ENCODE peak calls at places on chromosome 18, in eight cellular contexts. One of them, this sample, is unnamed.

GRCh38 chr18:75139226-75139911 is 69.6 kb downstream of the PTGR3 start:
- DNase-seq in cardiac fibroblast: no peak
- DNase-seq in activated CD4-positive, alpha-beta memory T cell treated with anti-CD3 and anti-CD28 coated beads, Interleukin-2, amount 10 ng/mL, durations not matched to agents 7 days and 5 days: no peak
- DNase-seq in dermis blood vessel endothelial cell: no peak
- DNase-seq in SIG-M5: no peak
- DNase-seq in HEK293T: no peak
- DNase-seq in naive thymus-derived CD8-positive, alpha-beta T cell: no peak
- DNase-seq in EL: no peak
- DNase-seq in this sample: no peak

GRCh38 chr18:22829781-22830180 is 103.3 kb upstream of the RBBP8 start:
- DNase-seq in cardiac fibroblast: no peak
- DNase-seq in activated CD4-positive, alpha-beta memory T cell treated with anti-CD3 and anti-CD28 coated beads, Interleukin-2, amount 10 ng/mL, durations not matched to agents 7 days and 5 days: no peak
- DNase-seq in dermis blood vessel endothelial cell: no peak
- DNase-seq in SIG-M5: no peak
- DNase-seq in HEK293T: no peak
- DNase-seq in naive thymus-derived CD8-positive, alpha-beta T cell: no peak
- DNase-seq in EL: no peak
- DNase-seq in this sample: no peak

GRCh38 chr18:23671564-23671963 is 8.9 kb upstream of the ANKRD29 start:
- DNase-seq in cardiac fibroblast: peak; percentile 70
- DNase-seq in activated CD4-positive, alpha-beta memory T cell treated with anti-CD3 and anti-CD28 coated beads, Interleukin-2, amount 10 ng/mL, durations not matched to agents 7 days and 5 days: no peak
- DNase-seq in dermis blood vessel endothelial cell: no peak
- DNase-seq in SIG-M5: no peak
- DNase-seq in HEK293T: no peak
- DNase-seq in naive thymus-derived CD8-positive, alpha-beta T cell: no peak
- DNase-seq in EL: no peak
- DNase-seq in this sample: peak; percentile 19

GRCh38 chr18:77167276-77167675 is 34.7 kb upstream of the MBP start:
- DNase-seq in cardiac fibroblast: no peak
- DNase-seq in activated CD4-positive, alpha-beta memory T cell treated with anti-CD3 and anti-CD28 coated beads, Interleukin-2, amount 10 ng/mL, durations not matched to agents 7 days and 5 days: no peak
- DNase-seq in dermis blood vessel endothelial cell: no peak
- DNase-seq in SIG-M5: no peak
- DNase-seq in HEK293T: no peak
- DNase-seq in naive thymus-derived CD8-positive, alpha-beta T cell: no peak
- DNase-seq in EL: no peak
- DNase-seq in this sample: no peak

GRCh38 chr18:49212819-49213218 is 247.6 kb downstream of the DYM start:
- DNase-seq in cardiac fibroblast: peak; percentile 92
- DNase-seq in activated CD4-positive, alpha-beta memory T cell treated with anti-CD3 and anti-CD28 coated beads, Interleukin-2, amount 10 ng/mL, durations not matched to agents 7 days and 5 days: no peak
- DNase-seq in dermis blood vessel endothelial cell: no peak
- DNase-seq in SIG-M5: no peak
- DNase-seq in HEK293T: no peak
- DNase-seq in naive thymus-derived CD8-positive, alpha-beta T cell: no peak
- DNase-seq in EL: peak; percentile 16
- DNase-seq in this sample: peak; percentile 28

GRCh38 chr18:12598181-12598921 is 59.6 kb downstream of the SPIRE1 start:
- DNase-seq in cardiac fibroblast: peak; percentile 65
- DNase-seq in activated CD4-positive, alpha-beta memory T cell treated with anti-CD3 and anti-CD28 coated beads, Interleukin-2, amount 10 ng/mL, durations not matched to agents 7 days and 5 days: no peak
- DNase-seq in dermis blood vessel endothelial cell: peak; percentile 75
- DNase-seq in SIG-M5: no peak
- DNase-seq in HEK293T: no peak
- DNase-seq in naive thymus-derived CD8-positive, alpha-beta T cell: no peak
- DNase-seq in EL: peak; percentile 74
- DNase-seq in this sample: peak; percentile 36

GRCh38 chr18:75207298-75208054 is 1.5 kb downstream of the PTGR3 start:
- DNase-seq in cardiac fibroblast: peak; percentile 50
- DNase-seq in activated CD4-positive, alpha-beta memory T cell treated with anti-CD3 and anti-CD28 coated beads, Interleukin-2, amount 10 ng/mL, durations not matched to agents 7 days and 5 days: no peak
- DNase-seq in dermis blood vessel endothelial cell: peak; percentile 44
- DNase-seq in SIG-M5: no peak
- DNase-seq in HEK293T: no peak
- DNase-seq in naive thymus-derived CD8-positive, alpha-beta T cell: no peak
- DNase-seq in EL: peak; percentile 72
- DNase-seq in this sample: peak; percentile 27

GRCh38 chr18:8001711-8002110 is 434.6 kb downstream of the PTPRM start:
- DNase-seq in cardiac fibroblast: no peak
- DNase-seq in activated CD4-positive, alpha-beta memory T cell treated with anti-CD3 and anti-CD28 coated beads, Interleukin-2, amount 10 ng/mL, durations not matched to agents 7 days and 5 days: no peak
- DNase-seq in dermis blood vessel endothelial cell: peak; percentile 28
- DNase-seq in SIG-M5: no peak
- DNase-seq in HEK293T: peak; percentile 8
- DNase-seq in naive thymus-derived CD8-positive, alpha-beta T cell: no peak
- DNase-seq in EL: no peak
- DNase-seq in this sample: no peak

GRCh38 chr18:40431071-40431998 is 1523.7 kb upstream of the PIK3C3 start:
- DNase-seq in cardiac fibroblast: no peak
- DNase-seq in activated CD4-positive, alpha-beta memory T cell treated with anti-CD3 and anti-CD28 coated beads, Interleukin-2, amount 10 ng/mL, durations not matched to agents 7 days and 5 days: no peak
- DNase-seq in dermis blood vessel endothelial cell: no peak
- DNase-seq in SIG-M5: no peak
- DNase-seq in HEK293T: peak; percentile 33
- DNase-seq in naive thymus-derived CD8-positive, alpha-beta T cell: no peak
- DNase-seq in EL: no peak
- DNase-seq in this sample: no peak

GRCh38 chr18:48868468-48869466 is 82.0 kb downstream of the SMAD7 start:
- DNase-seq in cardiac fibroblast: no peak
- DNase-seq in activated CD4-positive, alpha-beta memory T cell treated with anti-CD3 and anti-CD28 coated beads, Interleukin-2, amount 10 ng/mL, durations not matched to agents 7 days and 5 days: peak; percentile 76
- DNase-seq in dermis blood vessel endothelial cell: no peak
- DNase-seq in SIG-M5: no peak
- DNase-seq in HEK293T: no peak
- DNase-seq in naive thymus-derived CD8-positive, alpha-beta T cell: peak; percentile 32
- DNase-seq in EL: no peak
- DNase-seq in this sample: no peak

GRCh38 chr18:10953672-10954071 is 195.7 kb downstream of the PIEZO2 start:
- DNase-seq in cardiac fibroblast: no peak
- DNase-seq in activated CD4-positive, alpha-beta memory T cell treated with anti-CD3 and anti-CD28 coated beads, Interleukin-2, amount 10 ng/mL, durations not matched to agents 7 days and 5 days: no peak
- DNase-seq in dermis blood vessel endothelial cell: no peak
- DNase-seq in SIG-M5: no peak
- DNase-seq in HEK293T: no peak
- DNase-seq in naive thymus-derived CD8-positive, alpha-beta T cell: no peak
- DNase-seq in EL: no peak
- DNase-seq in this sample: no peak

GRCh38 chr18:60446821-60447220 is 74.2 kb upstream of the MC4R start:
- DNase-seq in cardiac fibroblast: no peak
- DNase-seq in activated CD4-positive, alpha-beta memory T cell treated with anti-CD3 and anti-CD28 coated beads, Interleukin-2, amount 10 ng/mL, durations not matched to agents 7 days and 5 days: no peak
- DNase-seq in dermis blood vessel endothelial cell: no peak
- DNase-seq in SIG-M5: no peak
- DNase-seq in HEK293T: no peak
- DNase-seq in naive thymus-derived CD8-positive, alpha-beta T cell: no peak
- DNase-seq in EL: no peak
- DNase-seq in this sample: no peak

This sample was measured in GF-D8.